ENCODE peak calls at places on chromosomes 7 and 10, in seven cellular contexts. U is A549; D is CD8-positive, alpha-beta T cell; A is mucosa of descending colon; V is foreskin fibroblast; Z is kidney; Q is GM12865. P is an unnamed sample.

GRCh38 chr10:19549503-19549902 is 266.7 kb upstream of the PLXDC2 start:
- DNase-seq in U (no peak), D (no peak), A (no peak), V (no peak), Z (no peak), Q (no peak), P (no peak)

GRCh38 chr10:31757374-31757773 is 171.3 kb downstream of the ARHGAP12 start:
- DNase-seq in U (no peak), D (no peak), A (no peak), V (no peak), Z (no peak), Q (no peak), P (no peak)

GRCh38 chr10:35726850-35727249 is 84.8 kb upstream of the FZD8 start:
- DNase-seq in U (no peak), D (no peak), A (no peak), V (no peak), Z (no peak), Q (no peak), P (no peak)

GRCh38 chr7:65225422-65226006 is 148.1 kb upstream of the ZNF92 start:
- DNase-seq in U (no peak), D (no peak), A (no peak), V (no peak), Z (no peak), Q (no peak), P (no peak)

GRCh38 chr7:100963874-100964273 is 5.5 kb upstream of the MUC12 start:
- DNase-seq in U (no peak), D (no peak), A (no peak), V (no peak), Z (no peak), Q (no peak), P (no peak)

GRCh38 chr10:86775056-86775858 is 18.8 kb downstream of the BMPR1A start:
- DNase-seq in U (no peak), D (no peak), A (no peak), V (no peak), Z (no peak), Q (peak), P (no peak)

GRCh38 chr10:59387951-59388431 is 25.6 kb upstream of the FAM13C start:
- DNase-seq in U (no peak), D (no peak), A (no peak), V (peak), Z (no peak), Q (no peak), P (no peak)

GRCh38 chr10:125023862-125024495 is 82.1 kb downstream of the ZRANB1 start:
- DNase-seq in U (no peak), D (no peak), A (peak), V (no peak), Z (peak), Q (no peak), P (no peak)

GRCh38 chr10:5561704-5562645 is 37.2 kb downstream of the CALML3 start:
- DNase-seq in U (no peak), D (no peak), A (no peak), V (no peak), Z (peak), Q (no peak), P (no peak)

GRCh38 chr7:47089068-47089417 is 492.9 kb downstream of the TNS3 start:
- DNase-seq in U (no peak), D (no peak), A (no peak), V (no peak), Z (no peak), Q (no peak), P (no peak)
- TF ChIP-seq CTCF in U (no peak), D (peak), A (peak), V (no peak), Z (no peak), Q (no peak), P (no peak)

GRCh38 chr10:104259999-104260774 is 5.5 kb downstream of the GSTO1 start:
- DNase-seq in U (no peak), D (no peak), A (no peak), V (no peak), Z (no peak), Q (no peak), P (no peak)
- H3K4me3 ChIP-seq in U (no peak), D (no peak), A (no peak), V (no peak), Z (peak), Q (no peak), P (no peak)

GRCh38 chr7:139118234-139118802 is 8.8 kb upstream of the ZC3HAV1 start:
- DNase-seq in U (peak), D (no peak), A (no peak), V (peak), Z (no peak), Q (peak), P (peak)
- TF ChIP-seq CTCF in U (no peak), D (no peak), A (no peak), V (no peak), Z (no peak), Q (no peak), P (peak)

DNA sequence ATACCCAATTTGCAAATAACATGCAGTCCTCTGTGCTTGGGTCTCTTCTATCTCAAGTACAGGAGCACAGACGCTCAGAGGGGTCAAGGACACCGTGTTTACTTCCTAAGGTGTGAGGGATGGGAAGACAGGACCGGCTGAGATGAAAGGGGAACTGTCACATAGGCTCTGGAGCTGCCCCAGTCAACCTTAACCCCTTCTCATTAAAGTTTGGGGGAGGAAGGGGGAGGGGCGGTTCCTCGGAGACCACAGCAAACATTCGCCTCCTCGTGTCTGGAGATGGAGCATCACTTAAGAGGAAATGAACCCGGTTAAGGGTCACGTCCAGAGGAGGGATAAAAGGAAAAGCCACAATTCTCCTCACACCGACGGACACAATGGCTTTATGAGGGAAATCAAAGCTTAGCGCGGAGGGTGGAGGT is 1.1 kb downstream of the SH3PXD2A start:
- DNase-seq in U (no peak), D (no peak), A (peak), V (no peak), Z (no peak), Q (no peak), P (no peak)
- H3K4me3 ChIP-seq in U (peak), D (peak), A (peak), V (peak), Z (peak), Q (no peak), P (no peak)

DNA sequence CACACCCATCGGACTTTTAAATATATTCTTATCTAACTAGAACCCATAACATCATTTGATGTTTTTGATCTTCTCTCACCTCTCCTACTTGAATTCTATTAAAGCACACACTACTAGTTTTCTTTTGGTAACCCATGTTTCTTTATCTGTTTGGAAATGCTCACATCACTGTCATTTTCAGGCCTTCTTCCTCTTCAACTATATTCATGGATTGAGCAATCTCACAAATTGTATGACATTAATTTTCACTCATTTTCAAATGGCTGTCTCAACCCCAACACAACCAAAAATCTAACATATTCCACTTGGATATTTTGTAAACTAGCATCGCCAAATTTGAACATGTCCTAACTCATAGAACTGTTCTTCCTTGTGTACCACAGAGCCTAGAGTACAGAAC is 488.0 kb upstream of the SEMA3A start:
- DNase-seq in U (no peak), D (no peak), A (no peak), V (no peak), Z (no peak), Q (no peak), P (no peak)
- TF ChIP-seq CTCF in U (no peak), D (no peak), A (no peak), V (no peak), Z (no peak), Q (no peak), P (no peak)

GRCh38 chr10:72337722-72338121 is 17.0 kb downstream of the DNAJB12 start:
- DNase-seq in U (no peak), D (no peak), A (no peak), V (no peak), Z (no peak), Q (no peak), P (no peak)

GRCh38 chr10:72336259-72337038 is 18.3 kb downstream of the DNAJB12 start:
- DNase-seq in U (no peak), D (no peak), A (no peak), V (no peak), Z (peak), Q (no peak), P (no peak)

GRCh38 chr10:72340510-72340895 is 14.2 kb downstream of the DNAJB12 start:
- DNase-seq in U (peak), D (peak), A (peak), V (no peak), Z (peak), Q (peak), P (peak)

GRCh38 chr10:72337039-72337629 is 17.6 kb downstream of the DNAJB12 start:
- DNase-seq in U (peak), D (peak), A (peak), V (peak), Z (peak), Q (peak), P (no peak)

GRCh38 chr10:72338180-72338579 is 16.5 kb downstream of the DNAJB12 start:
- DNase-seq in U (no peak), D (no peak), A (no peak), V (no peak), Z (no peak), Q (no peak), P (no peak)
- H3K4me3 ChIP-seq in U (no peak), D (no peak), A (no peak), V (no peak), Z (no peak), Q (no peak), P (no peak)

GRCh38 chr7:44152971-44153947 is 12.1 kb upstream of the MYL7 start:
- DNase-seq in U (no peak), D (no peak), A (no peak), V (no peak), Z (no peak), Q (no peak), P (no peak)
- TF ChIP-seq CTCF in U (no peak), D (no peak), A (no peak), V (no peak), Z (no peak), Q (no peak), P (no peak)

GRCh38 chr10:4427524-4427923 is 398.5 kb upstream of the AKR1E2 start:
- DNase-seq in U (no peak), D (no peak), A (no peak), V (no peak), Z (no peak), Q (no peak), P (no peak)
- H3K4me3 ChIP-seq in U (no peak), D (no peak), A (no peak), V (no peak), Z (no peak), Q (no peak), P (no peak)